ENCODE peak calls at places on chromosomes 2 and 18, in eight cellular contexts. J is CD8-positive, alpha-beta memory T cell; F is NCI-H774; C is activated naive CD4-positive, alpha-beta T cell treated with anti-CD3 and anti-CD28 coated beads, Interleukin-2, amount 10 ng/mL, durations not matched to agents 7 days and 5 days; E is activated CD8-positive, alpha-beta T cell treated with anti-CD3 and anti-CD28 coated beads for 36 hours; Q is AG20443; M is esophagus muscularis mucosa; U is substantia nigra. A is an unnamed sample.

GRCh38 chr18:70195852-70196434 is 9.5 kb downstream of the RTTN start:
- DNase-seq in U (peak; percentile 11), C (peak; percentile 37), E (peak; percentile 30), M (no peak), J (no peak), Q (peak; percentile 60), F (peak; percentile 3), A (peak; percentile 63)

GRCh38 chr2:218249686-218250085 is 11.1 kb upstream of the GPBAR1 start:
- DNase-seq in F (no peak), C (no peak), U (no peak), Q (no peak), M (no peak), J (no peak), E (no peak), A (no peak)

GRCh38 chr18:69469444-69469919 is 68.8 kb downstream of the DOK6 start:
- DNase-seq in M (peak; percentile 62), U (no peak), Q (no peak), J (peak; percentile 4), E (peak; percentile 66), C (peak; percentile 36), F (no peak), A (peak; percentile 59)

GRCh38 chr18:24949908-24950307 is 402.1 kb downstream of the ZNF521 start:
- DNase-seq in J (no peak), Q (no peak), E (no peak), M (no peak), C (no peak), U (no peak), F (no peak), A (no peak)

GRCh38 chr2:88210132-88211004 is 40.2 kb downstream of the THNSL2 start:
- DNase-seq in J (no peak), M (no peak), Q (no peak), E (no peak), U (no peak), F (no peak), C (no peak), A (no peak)

GRCh38 chr2:48048725-48049124 is 142.4 kb upstream of the FBXO11 start:
- DNase-seq in E (no peak), Q (no peak), J (no peak), M (no peak), F (no peak), C (no peak), U (no peak), A (no peak)

GRCh38 chr2:11213975-11214374 is 58.7 kb downstream of the SLC66A3 start:
- DNase-seq in U (no peak), Q (no peak), C (no peak), F (no peak), J (no peak), M (no peak), E (no peak), A (no peak)

GRCh38 chr2:218886461-218886947 is 5.9 kb downstream of the WNT10A start:
- DNase-seq in M (no peak), F (no peak), E (no peak), U (peak; percentile 26), J (no peak), Q (no peak), C (no peak), A (no peak)

GRCh38 chr2:65033178-65033577 is 23.0 kb upstream of the CEP68 start:
- DNase-seq in F (no peak), Q (peak; percentile 26), U (no peak), J (no peak), M (no peak), C (no peak), E (peak; percentile 25), A (peak; percentile 69)

GRCh38 chr2:127614246-127614645 is 31.7 kb upstream of the GPR17 start:
- DNase-seq in C (peak; percentile 4), J (no peak), E (no peak), U (no peak), Q (no peak), M (no peak), F (no peak), A (no peak)

GRCh38 chr2:220147590-220147989 is 520.2 kb downstream of the SLC4A3 start:
- DNase-seq in Q (no peak), E (no peak), C (no peak), F (no peak), J (no peak), M (no peak), U (no peak), A (no peak)

GRCh38 chr2:125444106-125444505 is 1211.9 kb upstream of the GYPC start:
- DNase-seq in J (no peak), C (no peak), F (no peak), E (no peak), M (no peak), U (no peak), Q (no peak), A (no peak)

GRCh38 chr2:232239956-232240681 is 138.4 kb upstream of the ALPP start:
- DNase-seq in E (peak; percentile 58), J (no peak), Q (no peak), M (no peak), U (no peak), C (no peak), F (no peak), A (no peak)

GRCh38 chr18:63974991-63975390 is 5.1 kb downstream of the SERPINB8 start:
- DNase-seq in Q (peak; percentile 25), J (no peak), F (no peak), M (no peak), C (peak; percentile 43), E (peak; percentile 51), U (no peak), A (peak; percentile 65)

GRCh38 chr2:55581875-55582547 is 35.4 kb downstream of the PPP4R3B start:
- DNase-seq in M (no peak), U (no peak), E (no peak), Q (no peak), F (no peak), C (no peak), J (no peak), A (peak; percentile 22)

GRCh38 chr2:174717273-174717672 is 47.0 kb downstream of the CHRNA1 start:
- DNase-seq in J (no peak), U (no peak), M (no peak), E (peak; percentile 28), Q (peak; percentile 63), C (peak; percentile 42), F (no peak), A (no peak)

GRCh38 chr2:74921236-74921736 is 37.2 kb upstream of the POLE4 start:
- DNase-seq in U (no peak), F (no peak), J (no peak), E (no peak), C (no peak), Q (no peak), M (no peak), A (peak; percentile 13)

GRCh38 chr2:151553-152328 is 105.4 kb upstream of the FAM110C start:
- DNase-seq in M (no peak), C (no peak), E (no peak), Q (no peak), U (no peak), F (no peak), J (no peak), A (no peak)

GRCh38 chr2:205323929-205324328 is 358.4 kb upstream of the NRP2 start:
- DNase-seq in C (no peak), U (no peak), M (no peak), E (no peak), Q (no peak), F (no peak), J (no peak), A (no peak)

GRCh38 chr2:9980520-9980919 is 29.0 kb downstream of the GRHL1 start:
- DNase-seq in C (no peak), M (no peak), Q (peak; percentile 34), F (no peak), J (no peak), E (no peak), U (no peak), A (no peak)

GRCh38 chr18:67525328-67526110 is 9.0 kb upstream of the DSEL start:
- DNase-seq in E (no peak), Q (peak; percentile 82), J (no peak), M (no peak), U (peak; percentile 38), C (no peak), F (no peak), A (peak; percentile 75)

GRCh38 chr2:127054996-127055785 is 51.8 kb downstream of the BIN1 start:
- DNase-seq in U (no peak), C (no peak), J (no peak), Q (no peak), F (no peak), E (no peak), M (no peak), A (no peak)

GRCh38 chr2:32752205-32752604 is 124.4 kb downstream of the TTC27 start:
- DNase-seq in F (no peak), U (no peak), C (no peak), Q (peak; percentile 22), M (no peak), E (no peak), J (no peak), A (no peak)

GRCh38 chr2:219155054-219155644 is 5.5 kb downstream of the NHEJ1 start:
- DNase-seq in E (peak; percentile 36), J (no peak), F (peak; percentile 73), Q (peak; percentile 73), C (peak; percentile 41), U (peak; percentile 8), M (no peak), A (peak; percentile 87)

GRCh38 chr18:64322189-64322588 is 173.3 kb upstream of the LINC00305 start:
- DNase-seq in C (no peak), F (no peak), Q (no peak), U (no peak), J (no peak), M (no peak), E (no peak), A (no peak)

GRCh38 chr2:13104765-13105164 is 388.0 kb downstream of the TRIB2 start:
- DNase-seq in C (no peak), Q (no peak), F (no peak), E (no peak), J (no peak), U (no peak), M (no peak), A (no peak)

GRCh38 chr2:47269316-47270232 is 114.5 kb upstream of the STPG4 start:
- DNase-seq in M (no peak), J (no peak), C (no peak), F (no peak), U (no peak), E (no peak), Q (peak; percentile 93), A (peak; percentile 26)

GRCh38 chr18:42414756-42415454 is 459.9 kb downstream of the PIK3C3 start:
- DNase-seq in E (no peak), Q (peak; percentile 42), U (no peak), F (no peak), J (no peak), M (no peak), C (no peak), A (no peak)

GRCh38 chr18:63447066-63447465 is 24.8 kb upstream of the VPS4B start:
- DNase-seq in M (no peak), J (no peak), E (no peak), F (no peak), C (no peak), U (no peak), Q (no peak), A (no peak)

GRCh38 chr2:95149397-95149984 is 10.2 kb downstream of the ZNF514 start:
- DNase-seq in C (no peak), Q (no peak), U (no peak), E (no peak), F (no peak), M (no peak), J (no peak), A (no peak)

GRCh38 chr18:36850527-36851201 is 21.7 kb downstream of the KIAA1328 start:
- DNase-seq in J (no peak), C (no peak), Q (peak; percentile 67), M (no peak), F (no peak), U (no peak), E (no peak), A (no peak)

GRCh38 chr2:111094686-111095085 is 26.0 kb upstream of the BCL2L11 start:
- DNase-seq in F (no peak), U (no peak), C (no peak), E (no peak), M (no peak), J (no peak), Q (no peak), A (peak; percentile 82)

GRCh38 chr2:150339951-150340350 is 147.5 kb downstream of the RND3 start:
- DNase-seq in M (no peak), C (no peak), J (no peak), F (peak; percentile 47), Q (peak; percentile 19), E (no peak), U (no peak), A (no peak)

GRCh38 chr2:174012347-174013309 is 47.5 kb upstream of the SP3 start:
- DNase-seq in E (peak; percentile 27), Q (peak; percentile 80), M (peak; percentile 94), J (peak; percentile 39), C (peak; percentile 31), F (no peak), U (peak; percentile 60), A (no peak)